ENCODE peak calls at places on chromosomes 6 and 20, in five cellular contexts. H is heart left ventricle, D is uterus, A is adrenal gland, L is H9. V is an unnamed sample.

GRCh38 chr6:40819182-40819834 is 219.7 kb downstream of the UNC5CL start:
- DNase-seq in H (no peak), D (no peak), A (no peak), L (no peak), V (no peak)

GRCh38 chr6:99119109-99120031 is 171.6 kb upstream of the FBXL4 start:
- DNase-seq in H (no peak), D (no peak), A (peak; percentile 9), L (peak; percentile 32), V (no peak)

GRCh38 chr6:37936909-37937308 is 117.4 kb downstream of the ZFAND3 start:
- DNase-seq in H (no peak), D (no peak), A (no peak), L (no peak), V (no peak)

GRCh38 chr20:18666803-18667460 is 79.1 kb downstream of the DTD1 start:
- DNase-seq in H (no peak), D (peak; percentile 35), A (no peak), L (no peak), V (no peak)

GRCh38 chr6:168163096-168163731 is 84.2 kb upstream of the FRMD1 start:
- DNase-seq in H (no peak), D (no peak), A (peak; percentile 56), L (peak; percentile 14), V (no peak)

GRCh38 chr6:127301199-127301700 is 34.6 kb downstream of the RNF146 start:
- DNase-seq in H (no peak), D (no peak), A (no peak), L (no peak), V (no peak)

GRCh38 chr6:32216998-32217397 is 6.9 kb downstream of the NOTCH4 start:
- DNase-seq in H (no peak), D (no peak), A (no peak), L (no peak), V (no peak)

GRCh38 chr6:56552212-56553130 is 90.2 kb downstream of the DST start:
- DNase-seq in H (no peak), D (no peak), A (no peak), L (no peak), V (no peak)

GRCh38 chr6:169986171-169986847 is 234.9 kb downstream of the ERMARD start:
- DNase-seq in H (no peak), D (no peak), A (no peak), L (no peak), V (no peak)

GRCh38 chr6:68778356-68779020 is 143.4 kb downstream of the ADGRB3 start:
- DNase-seq in H (peak; percentile 10), D (no peak), A (peak; percentile 42), L (peak; percentile 36), V (peak; percentile 39)

GRCh38 chr20:47453167-47453782 is 48.4 kb upstream of the NCOA3 start:
- DNase-seq in H (no peak), D (no peak), A (no peak), L (no peak), V (no peak)

GRCh38 chr20:53834044-53834442 is 236.4 kb downstream of the BCAS1 start:
- DNase-seq in H (no peak), D (no peak), A (no peak), L (no peak), V (no peak)

GRCh38 chr6:113486172-113486571 is 371.0 kb upstream of the MARCKS start:
- DNase-seq in H (no peak), D (no peak), A (no peak), L (no peak), V (no peak)

GRCh38 chr6:43773050-43773956 is 3.3 kb downstream of the VEGFA start:
- DNase-seq in H (peak; percentile 68), D (peak; percentile 41), A (peak; percentile 83), L (peak; percentile 72), V (peak; percentile 70)

GRCh38 chr6:147779624-147780023 is 271.1 kb downstream of the SAMD5 start:
- DNase-seq in H (no peak), D (no peak), A (no peak), L (no peak), V (no peak)

GRCh38 chr6:143581835-143582480 is 70.4 kb upstream of the FUCA2 start:
- DNase-seq in H (no peak), D (no peak), A (no peak), L (no peak), V (no peak)

GRCh38 chr6:149473080-149474052 is 11.4 kb downstream of the ZC3H12D start:
- DNase-seq in H (no peak), D (no peak), A (no peak), L (no peak), V (no peak)

GRCh38 chr20:5008743-5009142 is 7.4 kb upstream of the SLC23A2 start:
- DNase-seq in H (no peak), D (no peak), A (no peak), L (no peak), V (peak; percentile 5)

GRCh38 chr6:97405818-97406409 is 122.9 kb upstream of the MMS22L start:
- DNase-seq in H (no peak), D (no peak), A (no peak), L (no peak), V (no peak)

GRCh38 chr6:74287932-74288331 is 591.9 kb downstream of the CD109 start:
- DNase-seq in H (peak; percentile 37), D (no peak), A (no peak), L (no peak), V (peak; percentile 34)

GRCh38 chr6:16337280-16337975 is 99.0 kb downstream of the GMPR start:
- DNase-seq in H (peak; percentile 97), D (peak; percentile 97), A (peak; percentile 85), L (no peak), V (peak; percentile 97)

DNA sequence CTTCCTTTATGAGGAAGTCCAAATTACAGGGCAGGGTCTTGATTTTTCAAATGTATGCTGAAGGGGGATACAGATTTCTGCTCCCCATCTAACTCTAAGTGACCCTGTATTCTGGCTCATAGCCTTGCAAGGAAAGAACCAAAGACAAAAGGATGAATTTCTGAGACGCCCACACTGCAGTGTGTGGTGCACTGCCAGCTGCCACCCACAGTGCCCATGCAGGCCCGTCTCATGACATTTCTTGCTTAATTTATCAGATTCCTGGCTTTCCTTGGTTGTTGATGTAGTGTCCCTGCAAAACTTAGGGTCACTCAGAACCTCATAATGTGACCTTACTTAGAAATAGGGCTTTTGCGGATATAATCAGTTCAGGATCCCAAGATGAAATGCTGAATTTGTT is 68.0 kb downstream of the CBLN4 start:
- DNase-seq in H (no peak), D (no peak), A (no peak), L (no peak), V (no peak)
- H3K9me3 ChIP-seq in H (no peaks in the 10 kb centered on the region), D (no peaks in the 10 kb centered on the region), A (no peaks in the 10 kb centered on the region), L (peaks cover 59% of the 10 kb centered on the region), V (no peaks in the 10 kb centered on the region)

GRCh38 chr20:16446246-16446645 is 127.0 kb downstream of the KIF16B start:
- DNase-seq in H (no peak), D (no peak), A (no peak), L (no peak), V (no peak)
- H3K27ac ChIP-seq in H (no peak overlapping the region), D (no peak overlapping the region), A (no peak overlapping the region), L (no peak overlapping the region), V (no peak overlapping the region)

DNA sequence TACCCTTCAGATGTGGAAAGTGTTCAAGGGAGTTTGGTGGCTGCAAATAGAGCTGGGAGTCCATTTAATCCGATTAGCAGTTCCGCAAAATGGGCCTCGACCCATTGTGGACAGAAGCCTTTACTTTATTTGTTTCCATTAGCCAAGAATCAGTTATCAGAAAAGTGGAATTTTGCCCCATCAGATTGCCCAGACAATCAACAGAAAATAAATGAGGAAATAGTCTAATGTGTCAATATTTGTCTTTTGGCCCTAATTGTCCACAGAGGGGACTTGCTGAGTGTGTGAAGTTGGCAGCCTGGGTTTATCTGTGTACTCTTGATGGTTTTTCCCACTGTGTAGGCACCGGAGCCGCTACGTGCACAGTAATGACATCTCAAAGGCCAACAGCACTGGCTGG is 134.3 kb downstream of the LINC00237 start:
- DNase-seq in H (no peak), D (no peak), A (no peak), L (no peak), V (no peak)
- TF ChIP-seq CTCF in H (no peak), D (no peak), A (no peak), L (no peak), V (no peak)

DNA sequence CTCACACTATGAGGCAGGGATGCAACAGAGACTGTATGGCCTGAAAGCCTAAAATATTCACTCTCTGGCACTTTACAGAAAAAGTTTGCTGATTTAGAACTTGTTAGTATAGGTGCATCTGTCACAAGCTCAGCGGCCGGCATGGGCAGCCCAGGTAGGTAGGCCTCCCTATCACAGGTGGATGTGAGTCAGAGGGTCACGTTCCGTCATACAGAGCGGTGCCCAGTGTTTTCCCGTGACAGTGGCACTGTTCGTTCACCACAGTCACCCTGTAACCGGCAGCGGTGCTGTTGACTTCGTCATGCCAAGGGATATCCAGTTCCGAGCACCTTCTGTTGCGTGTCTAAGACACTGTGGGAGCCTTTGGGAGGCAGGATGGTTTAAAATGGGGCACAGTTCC is 32.9 kb upstream of the PXDC1 start:
- DNase-seq in H (no peak), D (no peak), A (no peak), L (no peak), V (no peak)
- H3K9me3 ChIP-seq in H (no peaks in the 10 kb centered on the region), D (no peaks in the 10 kb centered on the region), A (no peaks in the 10 kb centered on the region), L (no peaks in the 10 kb centered on the region), V (no peaks in the 10 kb centered on the region)

V was measured in heart right ventricle.